ENCODE peak calls at places on chromosomes 3 and 15, in eight cellular contexts. N, C, R, L, P, V, Y and U are unnamed samples.

GRCh38 chr3:168002786-168003368 is 92.8 kb downstream of the GOLIM4 start:
- DNase-seq in V (no peak), R (no peak), L (peak), P (no peak), Y (peak), C (peak), N (peak), U (no peak)

GRCh38 chr15:64865998-64866520 is 24.3 kb downstream of the PLEKHO2 start:
- DNase-seq in R (no peak), Y (peak), N (no peak), C (peak), P (no peak), L (peak), V (no peak), U (no peak)

GRCh38 chr3:127067116-127067910 is 84.4 kb downstream of the PLXNA1 start:
- DNase-seq in R (no peak), C (no peak), L (no peak), Y (no peak), P (no peak), V (no peak), N (no peak), U (no peak)

GRCh38 chr3:194575484-194576210 is 57.6 kb downstream of the TMEM44 start:
- DNase-seq in L (peak), V (no peak), Y (peak), R (no peak), P (no peak), N (no peak), C (peak), U (peak)

GRCh38 chr3:160869825-160870224 is 113.8 kb downstream of the PPM1L start:
- DNase-seq in Y (no peak), N (peak), R (peak), V (no peak), P (peak), C (peak), L (no peak), U (peak)

GRCh38 chr3:126963261-126964190 is 19.4 kb upstream of the PLXNA1 start:
- DNase-seq in N (no peak), P (peak), C (no peak), Y (no peak), V (no peak), L (no peak), R (no peak), U (peak)

GRCh38 chr15:93164409-93164808 is 75.4 kb upstream of the RGMA start:
- DNase-seq in C (no peak), Y (no peak), L (no peak), N (no peak), R (no peak), V (no peak), P (no peak), U (no peak)

GRCh38 chr3:17554078-17554477 is 188.4 kb downstream of the TBC1D5 start:
- DNase-seq in N (no peak), Y (no peak), V (no peak), C (no peak), R (no peak), P (no peak), L (no peak), U (no peak)

GRCh38 chr3:120555661-120556509 is 40.3 kb upstream of the NDUFB4 start:
- DNase-seq in Y (no peak), N (peak), R (no peak), P (peak), V (peak), L (no peak), C (no peak), U (peak)

GRCh38 chr3:157586293-157586692 is 83.1 kb upstream of the VEPH1 start:
- DNase-seq in C (no peak), L (no peak), Y (no peak), V (no peak), R (no peak), N (no peak), P (no peak), U (no peak)

GRCh38 chr15:93291380-93291779 is 202.4 kb upstream of the RGMA start:
- DNase-seq in N (no peak), P (no peak), V (no peak), Y (no peak), L (no peak), R (no peak), C (no peak), U (no peak)

GRCh38 chr3:134341391-134341790 is 32.9 kb downstream of the AMOTL2 start:
- DNase-seq in N (no peak), P (no peak), Y (no peak), R (no peak), L (no peak), V (no peak), C (no peak), U (no peak)

GRCh38 chr15:39581501-39582285 is 814 bp downstream of the THBS1 start:
- DNase-seq in C (peak), P (peak), V (peak), L (no peak), R (peak), N (peak), Y (peak), U (peak)

GRCh38 chr15:60821462-60822061 is 342.6 kb upstream of the ICE2 start:
- DNase-seq in L (no peak), N (no peak), P (no peak), R (no peak), Y (no peak), V (no peak), C (no peak), U (no peak)

GRCh38 chr15:69712999-69713398 is 260.4 kb downstream of the RPLP1 start:
- DNase-seq in Y (no peak), N (no peak), P (no peak), C (no peak), L (no peak), V (no peak), R (no peak), U (no peak)

GRCh38 chr15:60905587-60905986 is 323.5 kb downstream of the RORA start:
- DNase-seq in P (no peak), N (peak), C (no peak), Y (no peak), R (no peak), V (no peak), L (no peak), U (no peak)

GRCh38 chr3:184234224-184234623 is 4.8 kb downstream of the VWA5B2 start:
- DNase-seq in R (no peak), C (peak), L (peak), N (peak), V (peak), Y (peak), P (no peak), U (no peak)

GRCh38 chr15:74400915-74401757 is 32.6 kb downstream of the SEMA7A start:
- DNase-seq in R (no peak), P (no peak), N (no peak), C (no peak), V (no peak), L (no peak), Y (no peak), U (no peak)

GRCh38 chr3:54572197-54572895 is 355.5 kb downstream of the LRTM1 start:
- DNase-seq in V (no peak), R (no peak), N (no peak), L (peak), Y (peak), C (no peak), P (no peak), U (no peak)

GRCh38 chr3:31532587-31533168 is at the start of gene STT3B:
- DNase-seq in P (peak), C (peak), V (no peak), L (peak), N (peak), R (no peak), Y (peak), U (peak)

GRCh38 chr3:150342951-150343468 is 65.1 kb upstream of the TSC22D2 start:
- DNase-seq in Y (peak), V (no peak), P (no peak), L (no peak), C (no peak), R (no peak), N (no peak), U (no peak)

GRCh38 chr3:50364573-50365079 is 5.3 kb upstream of the TMEM115 start:
- DNase-seq in Y (peak), N (no peak), L (peak), V (no peak), R (no peak), P (no peak), C (no peak), U (no peak)

GRCh38 chr3:35679409-35680080 is 40.2 kb downstream of the ARPP21 start:
- DNase-seq in N (no peak), V (no peak), C (no peak), R (no peak), L (no peak), Y (no peak), P (no peak), U (no peak)

GRCh38 chr3:181461381-181461780 is 250.3 kb upstream of the SOX2 start:
- DNase-seq in C (no peak), P (no peak), R (no peak), L (no peak), N (no peak), Y (no peak), V (no peak), U (no peak)

GRCh38 chr15:25391971-25392733 is 46.7 kb downstream of the UBE3A start:
- DNase-seq in N (no peak), P (no peak), C (peak), L (peak), Y (peak), V (no peak), R (no peak), U (no peak)

GRCh38 chr15:63530235-63530634 is 25.8 kb downstream of the USP3 start:
- DNase-seq in N (no peak), R (no peak), Y (no peak), P (no peak), V (no peak), C (no peak), L (no peak), U (no peak)

GRCh38 chr3:27559835-27560234 is 75.7 kb upstream of the SLC4A7 start:
- DNase-seq in L (peak), V (no peak), R (peak), N (peak), Y (peak), C (peak), P (peak), U (peak)

GRCh38 chr3:141913150-141913811 is 36.8 kb downstream of the ATP1B3 start:
- DNase-seq in R (no peak), L (peak), V (peak), P (no peak), N (no peak), C (peak), Y (peak), U (no peak)

GRCh38 chr15:67303490-67304363 is 49.1 kb downstream of the IQCH start:
- DNase-seq in Y (peak), P (no peak), L (peak), R (no peak), N (peak), V (peak), C (peak), U (no peak)

DNA sequence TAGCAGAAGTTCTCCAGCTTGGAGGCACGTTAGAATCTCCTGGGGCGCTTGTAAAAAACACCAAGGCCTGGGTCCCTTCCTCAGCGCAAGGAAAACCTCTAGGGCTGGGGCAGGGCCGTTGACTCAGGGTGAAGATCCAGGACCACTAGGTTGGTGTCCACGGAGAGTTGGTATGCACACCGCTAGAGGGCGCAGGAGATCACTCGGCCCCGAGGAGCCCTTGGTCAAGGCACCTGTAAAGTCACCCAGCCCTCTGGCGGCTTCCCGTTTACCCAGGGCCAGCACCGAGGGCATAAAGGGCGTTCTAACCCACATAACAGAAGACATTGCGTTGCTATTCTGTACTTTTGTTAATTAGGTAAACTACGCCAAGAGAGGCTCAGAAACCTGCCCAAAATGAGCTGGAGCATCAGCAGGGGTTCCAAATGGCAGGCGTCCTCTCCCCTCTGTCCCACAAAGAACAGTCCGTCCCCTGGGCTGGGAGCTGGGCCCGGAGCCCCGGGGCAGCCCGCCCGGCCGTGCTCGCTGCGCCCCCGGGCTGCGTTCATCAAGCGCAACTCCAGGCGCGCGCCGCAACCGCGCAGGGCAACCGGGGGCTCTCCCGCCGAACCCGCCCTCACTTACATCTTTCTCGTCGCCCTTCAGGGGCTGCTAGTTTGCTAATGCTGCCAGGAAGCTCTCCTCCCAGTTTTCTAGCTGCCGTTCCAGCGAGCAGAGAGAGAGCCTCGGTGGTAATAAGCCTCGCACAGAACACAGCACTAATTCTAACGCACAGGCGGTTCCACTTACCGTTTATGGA is 332.1 kb downstream of the ARRDC4 start:
- DNase-seq in C (peak), N (peak), V (peak), L (no peak), Y (peak), R (no peak), P (peak), U (peak)
- H3K4me3 ChIP-seq in C (no peak), N (no peak), V (peak), L (no peak), Y (no peak), R (no peak), P (peak), U (no peak)

DNA sequence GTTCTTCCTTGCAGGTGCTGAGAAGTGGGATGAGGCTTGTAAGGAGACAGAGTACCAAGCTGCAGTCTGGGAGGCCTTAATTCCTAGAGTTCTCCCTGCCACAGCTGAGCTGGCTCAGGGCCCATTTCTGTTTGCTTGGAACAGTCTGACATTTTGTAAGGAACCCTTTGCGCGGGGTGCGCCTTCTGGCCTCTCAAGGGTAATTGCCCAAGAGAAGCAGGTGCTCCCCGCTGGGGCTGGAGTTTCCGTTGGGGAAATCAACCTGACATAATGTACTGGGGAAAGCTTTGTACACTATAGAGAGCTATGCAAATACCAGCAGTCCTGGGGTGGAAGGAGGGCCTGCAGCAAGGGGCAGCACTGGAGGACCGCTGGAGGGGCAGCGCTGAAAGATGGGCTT is 83.6 kb downstream of the HMG20A start:
- DNase-seq in L (no peak), R (no peak), Y (no peak), N (peak), P (no peak), V (peak), C (no peak), U (no peak)
- TF ChIP-seq CTCF in L (no peak), R (no peak), Y (no peak), N (no peak), P (no peak), V (no peak), C (no peak), U (no peak)

GRCh38 chr3:152203677-152204076 is 65.1 kb upstream of the MBNL1 start:
- DNase-seq in R (no peak), L (no peak), Y (peak), V (no peak), C (peak), N (no peak), P (no peak), U (no peak)
- H3K4me3 ChIP-seq in R (no peak), L (no peak), Y (no peak), V (no peak), C (no peak), N (no peak), P (peak), U (peak)

DNA sequence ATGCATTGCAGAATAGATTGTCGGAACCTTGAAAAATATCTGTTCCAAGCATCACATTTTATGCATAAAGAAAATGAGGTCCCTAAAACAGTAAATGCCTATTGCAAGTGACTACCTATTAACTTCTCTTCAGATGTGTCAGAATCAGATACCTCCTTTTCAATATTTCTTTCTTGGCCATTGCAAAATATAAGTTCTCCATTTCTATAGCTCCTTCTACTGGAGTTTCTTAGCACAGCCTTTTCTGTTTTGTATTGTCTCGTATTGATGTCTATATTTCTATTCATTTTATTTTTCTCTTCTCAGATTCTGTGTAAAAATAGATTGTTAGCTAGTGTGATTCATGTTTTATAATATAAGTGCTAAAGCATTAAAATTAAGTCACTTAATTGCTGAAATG is 63.4 kb downstream of the PPARG start:
- DNase-seq in R (no peak), Y (no peak), V (no peak), P (no peak), L (no peak), N (no peak), C (no peak), U (no peak)
- TF ChIP-seq CTCF in R (no peak), Y (peak), V (no peak), P (no peak), L (no peak), N (no peak), C (no peak), U (no peak)